ENCODE peak calls at places on chromosomes 2 and 18, in seven cellular contexts. Q is psoas muscle, M is IMR-90, H is adrenal gland, D is lower lobe of right lung, G is heart left ventricle, A is Caco-2. P is an unnamed sample.
A peak's percentile ranks its signal among the peaks of the same experiment; 100 is the strongest.

GRCh38 chr18:51668101-51668500 is 470.6 kb upstream of the MEX3C start:
- DNase-seq in M (peak; percentile 4), Q (peak; percentile 52), A (peak; percentile 35), D (peak; percentile 58), H (peak; percentile 57), G (no peak), P (peak; percentile 19)

GRCh38 chr2:232014681-232015080 is 53.2 kb downstream of the DIS3L2 start:
- DNase-seq in M (no peak), H (no peak), D (no peak), G (no peak), A (no peak), Q (no peak), P (no peak)

GRCh38 chr2:180222642-180223041 is 215.5 kb upstream of the CWC22 start:
- DNase-seq in A (no peak), G (peak; percentile 46), M (peak; percentile 96), Q (no peak), D (no peak), H (no peak), P (no peak)

GRCh38 chr18:25349131-25349925 is 2.6 kb downstream of the ZNF521 start:
- DNase-seq in D (peak; percentile 45), M (peak; percentile 69), H (peak; percentile 65), Q (peak; percentile 58), G (peak; percentile 53), A (no peak), P (peak; percentile 55)

GRCh38 chr2:20352230-20353216 is 1.9 kb upstream of the PUM2 start:
- DNase-seq in A (no peak), D (no peak), M (no peak), Q (no peak), H (no peak), G (no peak), P (no peak)

GRCh38 chr2:38706846-38707345 is 41.0 kb downstream of the GALM start:
- DNase-seq in Q (no peak), M (no peak), G (no peak), A (no peak), H (no peak), D (no peak), P (no peak)

GRCh38 chr2:118913805-118914645 is 28.0 kb upstream of the MARCO start:
- DNase-seq in Q (no peak), D (no peak), G (no peak), M (no peak), H (no peak), A (no peak), P (no peak)

GRCh38 chr2:1865716-1866234 is 121.5 kb upstream of the PXDN start:
- DNase-seq in M (no peak), D (no peak), Q (no peak), A (no peak), H (no peak), G (no peak), P (no peak)

GRCh38 chr2:165295643-165296042 is 56.4 kb downstream of the SCN2A start:
- DNase-seq in Q (no peak), D (no peak), H (no peak), G (no peak), A (no peak), M (no peak), P (no peak)

GRCh38 chr2:179521944-179522343 is 257.3 kb upstream of the SESTD1 start:
- DNase-seq in M (no peak), Q (no peak), G (no peak), A (no peak), H (no peak), D (no peak), P (no peak)

GRCh38 chr18:62368100-62368499 is 43.0 kb downstream of the TNFRSF11A start:
- DNase-seq in Q (no peak), D (no peak), A (no peak), H (no peak), M (no peak), G (no peak), P (no peak)
- H3K27me3 ChIP-seq in Q (no peaks in the 10 kb centered on the region), D (no peaks in the 10 kb centered on the region), A (no peaks in the 10 kb centered on the region), H (no peaks in the 10 kb centered on the region), M (peaks cover 22% of the 10 kb centered on the region), G (no peaks in the 10 kb centered on the region), P (no peaks in the 10 kb centered on the region)

DNA sequence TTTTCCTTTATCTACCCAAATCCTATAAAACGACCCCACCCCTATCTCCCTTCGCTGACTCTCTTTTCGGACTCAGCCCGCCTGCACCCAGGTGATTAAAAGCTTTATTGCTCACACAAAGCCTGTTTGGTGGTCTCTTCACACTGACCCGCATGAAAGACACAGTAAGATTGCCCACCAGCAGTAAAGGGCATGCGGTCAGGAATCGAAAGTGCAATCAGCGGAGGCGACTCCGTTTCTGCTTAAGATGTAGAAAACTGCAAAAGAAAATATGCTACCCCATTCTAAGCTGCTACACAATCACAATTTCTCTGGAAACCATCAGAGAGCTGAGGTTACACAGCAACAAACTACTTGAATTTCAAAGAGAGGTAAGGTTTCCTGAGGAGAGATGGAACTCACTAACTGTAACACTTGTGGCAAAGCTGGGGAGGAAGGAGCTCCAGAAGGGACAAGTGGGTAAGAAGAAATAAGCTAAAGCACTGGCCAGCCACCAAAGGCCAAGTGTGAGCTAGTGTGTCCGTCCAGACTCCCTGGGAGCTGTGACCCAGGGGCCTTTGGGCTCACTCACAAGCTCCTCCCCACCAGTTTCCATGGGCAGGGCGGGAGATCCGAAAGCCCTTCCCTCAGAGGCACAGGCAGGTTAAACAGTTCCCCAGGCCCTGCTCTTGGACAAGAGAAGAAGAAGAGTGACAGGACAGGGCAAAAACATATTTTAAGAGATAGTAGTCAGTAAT is 72.8 kb upstream of the TGFA start:
- DNase-seq in H (no peak), A (no peak), G (no peak), Q (no peak), D (no peak), M (no peak), P (no peak)
- H3K4me1 ChIP-seq in H (no peaks in the 10 kb centered on the region), A (no peaks in the 10 kb centered on the region), G (peaks cover 3% of the 10 kb centered on the region), Q (no peaks in the 10 kb centered on the region), D (no peaks in the 10 kb centered on the region), M (no peaks in the 10 kb centered on the region), P (peaks cover 5% of the 10 kb centered on the region)

GRCh38 chr2:120464448-120464931 is 118.6 kb downstream of the INHBB start:
- DNase-seq in M (no peak), D (peak; percentile 20), H (no peak), G (no peak), Q (no peak), A (no peak), P (no peak)

GRCh38 chr2:120465989-120466703 is 120.2 kb downstream of the INHBB start:
- DNase-seq in H (no peak), M (no peak), D (peak; percentile 45), A (peak; percentile 97), G (no peak), Q (no peak), P (no peak)

GRCh38 chr2:120465012-120465700 is 119.2 kb downstream of the INHBB start:
- DNase-seq in G (no peak), M (no peak), A (no peak), H (no peak), D (peak; percentile 19), Q (no peak), P (no peak)

GRCh38 chr2:120466704-120467054 is 120.7 kb downstream of the INHBB start:
- DNase-seq in G (no peak), Q (no peak), M (no peak), H (no peak), A (no peak), D (no peak), P (no peak)

DNA sequence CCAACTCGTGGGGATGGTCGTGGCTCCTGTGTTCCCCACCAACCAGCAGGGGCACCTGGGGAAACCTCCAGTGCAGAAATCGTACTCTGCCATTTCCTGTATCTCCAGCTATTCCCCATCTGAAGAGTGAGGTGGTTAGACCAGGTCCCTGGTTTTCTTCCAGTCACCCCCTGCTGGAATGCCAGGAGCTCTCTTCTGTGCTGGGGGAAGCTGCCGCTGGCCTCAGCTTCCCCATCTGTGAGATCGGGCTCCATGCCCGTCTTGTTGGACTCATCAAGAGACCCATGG is 119.7 kb downstream of the INHBB start:
- DNase-seq in Q (no peak), M (no peak), A (no peak), G (no peak), H (no peak), D (no peak), P (no peak)
- H3K4me3 ChIP-seq in Q (no peak overlapping the region), M (no peak overlapping the region), A (peak overlapping the region; percentile 10), G (no peak overlapping the region), H (no peak overlapping the region), D (no peak overlapping the region), P (peak overlapping the region; percentile 11)

GRCh38 chr18:37566479-37567060 is 972 bp upstream of the CELF4 start:
- DNase-seq in A (no peak), Q (no peak), G (no peak), D (no peak), M (no peak), H (no peak), P (no peak)
- H3K27me3 ChIP-seq in A (no peaks in the 10 kb centered on the region), Q (peaks cover 86% of the 10 kb centered on the region), G (peaks cover 84% of the 10 kb centered on the region), D (peaks cover 83% of the 10 kb centered on the region), M (peaks cover 46% of the 10 kb centered on the region), H (peaks cover 16% of the 10 kb centered on the region), P (peaks cover 92% of the 10 kb centered on the region)